ENCODE peak calls at places on chromosomes 11 and 22, in four cellular contexts. T is fibroblast of mammary gland, I is right lobe of liver, X is IMR-90. U is an unnamed sample.

GRCh38 chr11:123122341-123122740 is 60.4 kb upstream of the HSPA8 start:
- DNase-seq in T (peak; percentile 87), I (no peak), X (peak; percentile 78), U (peak; percentile 82)

GRCh38 chr11:111414267-111414931 is 35.3 kb upstream of the POU2AF1 start:
- DNase-seq in T (no peak), I (no peak), X (no peak), U (no peak)

GRCh38 chr11:27904358-27905055 is 203.4 kb downstream of the KIF18A start:
- DNase-seq in T (peak; percentile 82), I (no peak), X (peak; percentile 76), U (no peak)

GRCh38 chr11:119363874-119364590 is 17.5 kb downstream of the USP2 start:
- DNase-seq in T (no peak), I (peak; percentile 78), X (no peak), U (peak; percentile 42)

GRCh38 chr11:116598556-116598955 is 174.2 kb downstream of the BUD13 start:
- DNase-seq in T (no peak), I (no peak), X (no peak), U (no peak)

GRCh38 chr11:15276616-15277015 is 161.9 kb downstream of the INSC start:
- DNase-seq in T (peak; percentile 7), I (no peak), X (peak; percentile 4), U (peak; percentile 10)

GRCh38 chr11:76617553-76618265 is 52.8 kb downstream of the LRRC32 start:
- DNase-seq in T (peak; percentile 84), I (no peak), X (peak; percentile 55), U (peak; percentile 84)

GRCh38 chr11:13013054-13013488 is 4.0 kb downstream of the RASSF10 start:
- DNase-seq in T (no peak), I (no peak), X (no peak), U (no peak)

GRCh38 chr11:40280161-40281054 is 1179.0 kb downstream of the LRRC4C start:
- DNase-seq in T (no peak), I (no peak), X (no peak), U (no peak)

GRCh38 chr22:38572065-38572464 is 2.1 kb upstream of the DMC1 start:
- DNase-seq in T (peak; percentile 67), I (no peak), X (peak; percentile 62), U (peak; percentile 77)

GRCh38 chr11:124174001-124174400 is 9.1 kb upstream of the OR10D3 start:
- DNase-seq in T (peak; percentile 59), I (no peak), X (peak; percentile 64), U (peak; percentile 93)

GRCh38 chr22:35425971-35426800 is 26.2 kb downstream of the MCM5 start:
- DNase-seq in T (no peak), I (no peak), X (peak; percentile 38), U (no peak)

GRCh38 chr22:19517919-19518567 is 6.2 kb downstream of the CLDN5 start:
- DNase-seq in T (no peak), I (no peak), X (no peak), U (no peak)

GRCh38 chr11:11045156-11045670 is 187.4 kb upstream of the ZBED5 start:
- DNase-seq in T (no peak), I (no peak), X (no peak), U (no peak)

GRCh38 chr11:67289226-67289650 is at the start of gene ANKRD13D:
- DNase-seq in T (no peak), I (no peak), X (no peak), U (no peak)

GRCh38 chr11:70423523-70424505 is 25.5 kb downstream of the CTTN start:
- DNase-seq in T (peak; percentile 95), I (no peak), X (peak; percentile 91), U (peak; percentile 92)

GRCh38 chr11:1837171-1838076 is 1.4 kb upstream of the TNNI2 start:
- DNase-seq in T (peak; percentile 46), I (peak; percentile 65), X (peak; percentile 28), U (peak; percentile 55)
- TF ChIP-seq CTCF in T (peak; percentile 80), I (peak; percentile 76), X (peak; percentile 85), U (peak; percentile 94)

DNA sequence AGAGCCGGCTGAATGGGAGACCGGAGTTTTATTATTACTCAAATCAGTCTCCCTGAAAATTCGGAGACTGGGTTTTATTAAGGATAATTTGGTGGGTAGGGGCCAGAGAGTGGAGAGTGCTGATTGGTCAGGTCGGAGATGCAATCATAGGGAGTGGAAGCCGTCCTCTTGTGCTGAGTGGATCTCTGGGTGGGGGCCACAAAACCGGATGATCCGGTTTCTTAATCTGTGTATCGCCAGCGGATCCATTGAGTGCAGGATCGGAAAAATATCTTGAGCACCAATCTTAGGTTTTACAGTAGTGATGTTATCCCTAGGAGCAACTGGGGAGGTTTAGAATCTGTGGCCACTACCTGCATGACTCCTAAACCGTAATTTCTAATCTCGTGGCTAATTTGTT is 886 bp upstream of the NIPSNAP1 start:
- DNase-seq in T (no peak), I (no peak), X (no peak), U (no peak)
- H3K4me3 ChIP-seq in T (no peak overlapping the region), I (no peak overlapping the region), X (no peak overlapping the region), U (no peak overlapping the region)

DNA sequence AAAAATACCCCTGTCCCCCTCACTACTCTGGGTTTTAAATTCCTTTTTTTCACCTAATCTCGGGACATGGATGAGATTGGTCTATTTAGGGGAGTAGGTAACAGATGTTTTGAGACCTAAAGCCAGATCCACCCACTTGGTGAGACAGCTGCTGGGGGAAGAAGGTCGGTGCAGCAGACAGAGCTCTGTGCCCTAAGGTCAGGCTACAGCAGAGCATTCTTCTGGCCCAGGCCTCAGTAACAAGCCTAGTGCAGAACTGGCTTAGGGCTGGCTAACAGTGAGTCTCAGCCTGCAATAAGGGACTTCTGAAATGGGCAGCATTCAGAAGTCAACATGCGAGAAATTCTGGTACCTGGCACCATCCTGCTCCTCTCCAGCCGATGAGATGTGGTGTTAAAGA is 444.9 kb upstream of the KIRREL3 start:
- DNase-seq in T (no peak), I (no peak), X (no peak), U (no peak)
- TF ChIP-seq CTCF in T (no peak), I (no peak), X (no peak), U (no peak)

GRCh38 chr22:46762238-46763050 is at the start of gene TBC1D22A:
- DNase-seq in T (peak; percentile 91), I (peak; percentile 95), X (peak; percentile 92), U (peak; percentile 95)

GRCh38 chr22:46758867-46759290 is 3.6 kb upstream of the TBC1D22A start:
- DNase-seq in T (peak; percentile 72), I (peak; percentile 43), X (peak; percentile 63), U (peak; percentile 82)

GRCh38 chr22:46763051-46763705 is 728 bp downstream of the TBC1D22A start:
- DNase-seq in T (peak; percentile 20), I (no peak), X (peak; percentile 7), U (peak; percentile 23)

GRCh38 chr22:46761539-46762237 is 762 bp upstream of the TBC1D22A start:
- DNase-seq in T (no peak), I (peak; percentile 42), X (peak; percentile 9), U (no peak)

DNA sequence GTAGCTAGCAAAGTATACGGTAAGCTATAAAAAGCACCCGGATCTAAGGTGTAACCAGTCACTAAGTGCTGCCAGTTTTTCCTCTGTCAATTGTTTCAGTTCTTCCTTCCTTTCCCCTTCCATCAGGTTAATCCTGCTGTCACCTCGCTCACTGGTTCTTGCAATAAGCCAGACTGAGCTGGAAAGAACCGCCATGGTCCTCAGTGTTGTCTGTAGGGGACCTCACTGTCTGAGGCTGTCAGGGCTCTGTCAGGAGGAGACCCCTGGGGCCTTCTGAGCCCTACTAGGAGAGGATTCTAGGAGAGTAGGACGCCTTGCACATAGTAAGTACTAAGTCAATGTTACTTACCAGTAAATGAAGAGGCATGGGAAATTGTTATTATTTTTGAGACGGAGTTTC is 1.4 kb upstream of the TBC1D22A start:
- DNase-seq in T (no peak), I (peak; percentile 7), X (no peak), U (no peak)
- H3K4me3 ChIP-seq in T (peak overlapping the region; percentile 82), I (no peak overlapping the region), X (no peak overlapping the region), U (peak overlapping the region; percentile 100)

DNA sequence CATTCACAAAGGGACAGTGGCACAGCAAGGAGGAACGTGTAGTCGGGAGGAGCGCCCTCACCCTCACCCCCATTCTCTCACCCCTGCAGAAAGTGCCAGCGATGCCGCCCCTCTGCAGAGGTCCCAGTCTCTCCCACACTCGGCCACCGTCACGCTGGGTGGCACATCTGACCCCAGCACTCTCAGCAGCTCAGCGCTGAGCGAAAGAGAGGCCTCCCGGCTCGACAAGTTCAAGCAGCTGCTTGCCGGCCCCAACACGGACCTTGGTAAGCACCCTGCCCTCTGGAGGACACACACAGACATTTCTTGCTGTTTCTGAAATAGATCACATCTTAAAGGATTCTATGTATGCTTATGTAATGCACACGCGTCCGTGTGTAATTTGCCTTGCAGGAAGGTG is 34.9 kb downstream of the TBC1D22A start:
- DNase-seq in T (peak; percentile 21), I (no peak), X (peak; percentile 55), U (peak; percentile 46)
- TF ChIP-seq CTCF in T (peak; percentile 15), I (peak; percentile 13), X (peak; percentile 36), U (peak; percentile 13)

U was measured in cardiac fibroblast.